ENCODE peak calls at places on chromosome 1, in seven cellular contexts. One of them, this sample, is unnamed.

GRCh38 chr1:149848811-149849210 is 50.6 kb upstream of the BOLA1 start:
- DNase-seq in OCI-LY7: peak
- DNase-seq in suprapubic skin: no peak
- DNase-seq in mucosa of descending colon: peak
- DNase-seq in NCI-H1092: no peak
- DNase-seq in NCI-H1417: no peak
- DNase-seq in GM23248: peak
- DNase-seq in this sample: no peak

GRCh38 chr1:2526824-2527552 is 592 bp upstream of the PANK4 start:
- DNase-seq in GM23248: peak
- DNase-seq in NCI-H1092: no peak
- DNase-seq in suprapubic skin: peak
- DNase-seq in OCI-LY7: no peak
- DNase-seq in mucosa of descending colon: peak
- DNase-seq in NCI-H1417: no peak
- DNase-seq in this sample: no peak

GRCh38 chr1:27233677-27234053 is 767 bp upstream of the WDTC1 start:
- DNase-seq in NCI-H1092: no peak
- DNase-seq in GM23248: no peak
- DNase-seq in OCI-LY7: no peak
- DNase-seq in mucosa of descending colon: no peak
- DNase-seq in NCI-H1417: no peak
- DNase-seq in suprapubic skin: peak
- DNase-seq in this sample: no peak

GRCh38 chr1:32960342-32960741 is 4.3 kb downstream of the RNF19B start:
- DNase-seq in suprapubic skin: no peak
- DNase-seq in NCI-H1417: no peak
- DNase-seq in NCI-H1092: no peak
- DNase-seq in GM23248: no peak
- DNase-seq in mucosa of descending colon: no peak
- DNase-seq in OCI-LY7: no peak
- DNase-seq in this sample: no peak

GRCh38 chr1:173287785-173288184 is 80.7 kb upstream of the TNFSF4 start:
- DNase-seq in OCI-LY7: no peak
- DNase-seq in suprapubic skin: no peak
- DNase-seq in NCI-H1417: no peak
- DNase-seq in NCI-H1092: no peak
- DNase-seq in GM23248: no peak
- DNase-seq in mucosa of descending colon: no peak
- DNase-seq in this sample: no peak

GRCh38 chr1:110798691-110799256 is 74.2 kb upstream of the CD53 start:
- DNase-seq in mucosa of descending colon: no peak
- DNase-seq in NCI-H1417: peak
- DNase-seq in OCI-LY7: no peak
- DNase-seq in GM23248: no peak
- DNase-seq in suprapubic skin: no peak
- DNase-seq in NCI-H1092: no peak
- DNase-seq in this sample: no peak

GRCh38 chr1:6497215-6497866 is 5.9 kb upstream of the PLEKHG5 start:
- DNase-seq in NCI-H1092: peak
- DNase-seq in OCI-LY7: peak
- DNase-seq in NCI-H1417: peak
- DNase-seq in GM23248: peak
- DNase-seq in mucosa of descending colon: peak
- DNase-seq in suprapubic skin: no peak
- DNase-seq in this sample: no peak

GRCh38 chr1:154664331-154664730 is 56.3 kb upstream of the ADAR start:
- DNase-seq in GM23248: no peak
- DNase-seq in NCI-H1092: no peak
- DNase-seq in mucosa of descending colon: no peak
- DNase-seq in suprapubic skin: no peak
- DNase-seq in NCI-H1417: no peak
- DNase-seq in OCI-LY7: no peak
- DNase-seq in this sample: no peak

GRCh38 chr1:34758751-34759150 is 789 bp upstream of the GJB4 start:
- DNase-seq in NCI-H1417: no peak
- DNase-seq in OCI-LY7: no peak
- DNase-seq in GM23248: no peak
- DNase-seq in mucosa of descending colon: no peak
- DNase-seq in suprapubic skin: no peak
- DNase-seq in NCI-H1092: no peak
- DNase-seq in this sample: no peak

GRCh38 chr1:156154317-156154749 is 948 bp downstream of the SEMA4A start:
- DNase-seq in mucosa of descending colon: peak
- DNase-seq in GM23248: no peak
- DNase-seq in OCI-LY7: peak
- DNase-seq in NCI-H1417: no peak
- DNase-seq in suprapubic skin: no peak
- DNase-seq in NCI-H1092: no peak
- DNase-seq in this sample: peak

This sample was measured in cardiac septum.